ENCODE peak calls at places on chromosomes 16 and 17, in seven cellular contexts. H, T, B, U, I, R and A are unnamed samples.

GRCh38 chr16:70665113-70665694 is 18.8 kb downstream of the IL34 start:
- DNase-seq in H (peak), T (no peak), I (no peak), U (no peak), B (no peak), R (no peak), A (no peak)

GRCh38 chr16:68923116-68923515 is 79.8 kb downstream of the TANGO6 start:
- DNase-seq in B (no peak), R (no peak), U (no peak), T (no peak), I (no peak), H (no peak), A (no peak)

GRCh38 chr16:25575363-25575762 is 116.4 kb upstream of the HS3ST4 start:
- DNase-seq in T (no peak), I (no peak), H (no peak), U (no peak), R (no peak), B (no peak), A (no peak)

GRCh38 chr16:67086829-67087228 is 22.9 kb upstream of the PHAF1 start:
- DNase-seq in B (no peak), R (no peak), U (no peak), H (no peak), T (no peak), I (no peak), A (no peak)

GRCh38 chr17:63387941-63388340 is 58.2 kb downstream of the CYB561 start:
- DNase-seq in I (no peak), H (no peak), T (no peak), B (no peak), U (no peak), R (no peak), A (no peak)

GRCh38 chr16:10824111-10824893 is 5.7 kb upstream of the TVP23A start:
- DNase-seq in H (no peak), B (no peak), T (no peak), U (no peak), I (no peak), R (no peak), A (no peak)

GRCh38 chr17:7632492-7632894 is 2.6 kb downstream of the SHBG start:
- DNase-seq in H (no peak), T (peak), U (no peak), B (no peak), R (no peak), I (peak), A (no peak)

GRCh38 chr16:30903596-30903995 is 7.2 kb downstream of the CTF1 start:
- DNase-seq in B (no peak), R (no peak), T (no peak), U (no peak), I (no peak), H (peak), A (no peak)

GRCh38 chr17:14351493-14351892 is 50.6 kb downstream of the HS3ST3B1 start:
- DNase-seq in U (no peak), H (no peak), T (peak), I (no peak), R (no peak), B (no peak), A (no peak)

GRCh38 chr17:63433746-63434591 is 12.1 kb downstream of the CYB561 start:
- DNase-seq in T (no peak), H (peak), I (no peak), R (no peak), U (no peak), B (peak), A (no peak)

GRCh38 chr17:54270499-54270898 is 447.8 kb downstream of the KIF2B start:
- DNase-seq in T (no peak), U (no peak), H (no peak), I (no peak), R (peak), B (no peak), A (no peak)

GRCh38 chr17:13395346-13395745 is 206.4 kb downstream of the HS3ST3A1 start:
- DNase-seq in U (no peak), I (no peak), H (no peak), R (no peak), T (no peak), B (no peak), A (no peak)

GRCh38 chr16:50276801-50277560 is 10.6 kb downstream of the ADCY7 start:
- DNase-seq in I (no peak), H (no peak), T (no peak), B (no peak), U (no peak), R (no peak), A (no peak)

GRCh38 chr16:81556715-81557284 is 112.2 kb downstream of the CMIP start:
- DNase-seq in H (no peak), I (no peak), R (no peak), U (no peak), T (no peak), B (no peak), A (no peak)

GRCh38 chr16:7231762-7232161 is 100.9 kb upstream of the RBFOX1 start:
- DNase-seq in B (no peak), T (no peak), H (no peak), R (no peak), U (no peak), I (no peak), A (no peak)

GRCh38 chr16:1078579-1079021 is 6.1 kb downstream of the SSTR5 start:
- DNase-seq in B (no peak), T (no peak), I (no peak), U (no peak), H (no peak), R (no peak), A (no peak)

GRCh38 chr16:21720533-21720932 is 56.8 kb downstream of the OTOA start:
- DNase-seq in T (no peak), I (no peak), U (no peak), R (no peak), B (no peak), H (no peak), A (no peak)

GRCh38 chr16:66536525-66536924 is 13.4 kb downstream of the TK2 start:
- DNase-seq in B (no peak), H (no peak), I (no peak), T (no peak), R (no peak), U (no peak), A (no peak)

GRCh38 chr17:46730679-46731078 is 87.8 kb downstream of the WNT3 start:
- DNase-seq in U (no peak), R (no peak), I (no peak), B (no peak), T (no peak), H (no peak), A (no peak)

GRCh38 chr16:50761276-50761675 is 19.4 kb downstream of the CYLD start:
- DNase-seq in U (no peak), B (no peak), R (no peak), T (no peak), H (no peak), I (no peak), A (no peak)

GRCh38 chr16:31875112-31875803 is 1.7 kb downstream of the ZNF267 start:
- DNase-seq in U (no peak), I (no peak), T (no peak), B (no peak), H (no peak), R (no peak), A (no peak)

GRCh38 chr17:70100983-70101382 is 26.0 kb downstream of the KCNJ16 start:
- DNase-seq in R (no peak), B (no peak), H (no peak), T (no peak), I (no peak), U (no peak), A (no peak)

GRCh38 chr17:38604479-38605229 is 1.1 kb downstream of the SRCIN1 start:
- DNase-seq in U (no peak), H (no peak), T (peak), R (no peak), B (no peak), I (no peak), A (peak)

GRCh38 chr16:85025781-85026653 is 1.6 kb upstream of the KIAA0513 start:
- DNase-seq in U (no peak), R (no peak), T (no peak), H (no peak), B (no peak), I (no peak), A (no peak)

GRCh38 chr16:47660540-47660939 is 199.4 kb downstream of the PHKB start:
- DNase-seq in B (no peak), T (no peak), U (no peak), I (no peak), R (no peak), H (no peak), A (no peak)

GRCh38 chr16:48197294-48197693 is 41.5 kb upstream of the ABCC12 start:
- DNase-seq in H (no peak), R (no peak), T (no peak), U (no peak), I (no peak), B (no peak), A (no peak)

GRCh38 chr17:76811834-76812233 is 56.4 kb upstream of the MGAT5B start:
- DNase-seq in B (no peak), T (no peak), H (no peak), R (no peak), I (no peak), U (no peak), A (no peak)

GRCh38 chr17:27414686-27415085 is 41.6 kb upstream of the KSR1 start:
- DNase-seq in B (no peak), R (no peak), T (no peak), U (no peak), H (peak), I (no peak), A (no peak)

GRCh38 chr17:1624650-1625049 is 4.0 kb downstream of the SLC43A2 start:
- DNase-seq in H (no peak), R (no peak), I (no peak), T (no peak), B (no peak), U (no peak), A (no peak)

GRCh38 chr17:43531082-43531378 is 15.1 kb downstream of the ETV4 start:
- DNase-seq in T (no peak), H (no peak), B (no peak), U (no peak), I (no peak), R (no peak), A (no peak)

GRCh38 chr17:68378202-68379149 is 78.8 kb downstream of the WIPI1 start:
- DNase-seq in T (no peak), I (no peak), U (no peak), B (peak), H (peak), R (no peak), A (peak)

GRCh38 chr16:56852968-56853367 is 12.0 kb upstream of the SLC12A3 start:
- DNase-seq in B (no peak), R (no peak), H (peak), U (no peak), T (no peak), I (no peak), A (no peak)

GRCh38 chr17:34252138-34252889 is 2.8 kb upstream of the CCL2 start:
- DNase-seq in H (peak), U (no peak), R (no peak), B (peak), I (no peak), T (no peak), A (peak)

GRCh38 chr16:68406458-68407041 is 41.8 kb downstream of the SMPD3 start:
- DNase-seq in U (no peak), B (no peak), H (no peak), R (no peak), I (no peak), T (no peak), A (no peak)

GRCh38 chr16:59478806-59479205 is 744.7 kb upstream of the GOT2 start:
- DNase-seq in H (no peak), I (no peak), R (no peak), T (no peak), U (no peak), B (no peak), A (no peak)

GRCh38 chr17:32112416-32112815 is 29.9 kb upstream of the RHOT1 start:
- DNase-seq in B (no peak), R (no peak), U (no peak), T (no peak), I (no peak), H (no peak), A (no peak)

GRCh38 chr17:72514321-72514861 is 393.6 kb downstream of the SOX9 start:
- DNase-seq in I (no peak), R (no peak), U (no peak), B (no peak), T (no peak), H (no peak), A (no peak)
- H3K27ac ChIP-seq in I (no peak), R (no peak), U (peak), B (no peak), T (no peak), H (no peak), A (no peak)

GRCh38 chr17:59093702-59094231 is 12.9 kb downstream of the TRIM37 start:
- DNase-seq in B (peak), T (no peak), H (peak), R (peak), U (no peak), I (no peak), A (no peak)
- H3K27ac ChIP-seq in B (peak), T (no peak), H (peak), R (peak), U (no peak), I (no peak), A (no peak)

DNA sequence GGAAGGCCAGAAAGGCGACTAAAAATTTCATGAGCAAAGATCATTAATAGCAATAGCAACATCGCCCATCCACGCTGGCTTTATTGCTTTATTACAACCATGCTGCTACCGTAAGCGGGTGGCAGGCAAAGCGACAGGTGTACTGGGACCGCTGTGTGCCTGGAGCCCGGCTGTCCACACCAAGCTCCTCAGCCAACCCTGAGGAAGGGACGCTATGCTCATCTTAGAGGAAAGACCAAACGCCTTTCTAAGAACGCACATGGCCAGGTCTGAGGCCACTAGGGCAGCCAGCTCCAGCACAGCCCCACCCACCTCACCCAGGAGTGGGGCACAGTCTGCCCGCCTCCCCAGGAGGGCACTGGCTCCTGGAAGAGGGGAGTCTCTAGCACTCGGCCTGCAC is 28.0 kb downstream of the PEMT start:
- DNase-seq in U (no peak), I (no peak), T (no peak), R (no peak), H (no peak), B (no peak), A (no peak)
- H3K27ac ChIP-seq in U (no peak), I (no peak), T (no peak), R (no peak), H (no peak), B (no peak), A (no peak)

GRCh38 chr17:56108811-56109284 is 44.4 kb upstream of the ANKFN1 start:
- DNase-seq in T (no peak), I (no peak), U (no peak), H (no peak), B (no peak), R (no peak), A (no peak)
- H3K27ac ChIP-seq in T (no peak), I (no peak), U (no peak), H (no peak), B (no peak), R (no peak), A (no peak)

DNA sequence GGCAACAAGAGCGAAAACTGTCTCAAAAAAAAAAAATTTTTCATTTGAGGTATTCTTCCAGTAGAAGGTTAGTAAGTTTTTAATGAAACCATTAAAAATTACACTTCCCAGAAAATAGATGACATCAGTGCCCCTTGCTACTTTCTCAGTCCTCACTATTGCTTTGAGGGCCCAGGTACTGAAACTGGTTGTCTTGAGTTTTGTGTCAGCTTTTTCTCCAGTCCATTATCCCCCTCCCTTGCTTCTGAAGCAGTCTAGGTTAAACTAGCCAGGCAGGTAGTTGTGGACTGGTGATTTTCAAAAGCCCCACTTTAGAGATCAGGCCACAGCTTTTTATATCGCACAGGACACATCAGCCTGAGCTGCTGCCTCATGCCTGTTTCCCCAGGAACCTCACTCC is 10.9 kb downstream of the SMCR8 start:
- DNase-seq in B (no peak), H (no peak), T (peak), I (no peak), U (no peak), R (no peak), A (no peak)
- H3K27ac ChIP-seq in B (no peak), H (no peak), T (peak), I (no peak), U (no peak), R (no peak), A (no peak)

DNA sequence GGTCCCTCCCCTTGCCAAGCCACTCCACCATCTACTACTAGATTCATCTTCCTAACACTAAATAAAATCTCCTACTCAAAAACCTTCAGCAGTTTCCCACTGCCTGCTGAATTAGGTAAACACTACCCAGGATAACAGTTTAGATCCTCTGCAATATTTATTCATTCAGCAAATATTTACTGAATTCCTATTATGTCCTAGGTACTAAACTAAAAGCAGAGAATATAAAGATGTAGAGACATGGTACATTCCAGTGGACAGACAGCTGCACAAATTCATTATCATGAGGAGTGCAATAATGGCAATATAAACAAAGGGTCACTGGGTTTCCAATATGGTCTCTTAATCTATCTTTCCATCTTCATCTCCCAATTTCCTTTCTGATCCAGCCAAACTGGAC is 30.7 kb upstream of the HOXB13 start:
- DNase-seq in U (no peak), H (no peak), B (no peak), I (no peak), R (no peak), T (no peak), A (no peak)
- H3K27ac ChIP-seq in U (no peak), H (no peak), B (no peak), I (no peak), R (no peak), T (no peak), A (no peak)